ENCODE peak calls at places on chromosomes 4 and X, in nine cellular contexts. M, R, O, I, Z, Q, X, Y and F are unnamed samples.

GRCh38 chrX:107736781-107737531 is 38.6 kb downstream of the TSC22D3 start:
- DNase-seq in M (no peak), R (no peak), O (no peak), I (no peak), Z (no peak), Q (no peak), X (no peak), Y (no peak), F (no peak)

GRCh38 chr4:152064753-152065152 is 303.9 kb upstream of the GATB start:
- DNase-seq in M (no peak), R (no peak), O (no peak), I (no peak), Z (no peak), Q (no peak), X (no peak), Y (no peak), F (no peak)

GRCh38 chrX:129678176-129678880 is 23.6 kb upstream of the APLN start:
- DNase-seq in M (no peak), R (peak), O (peak), I (peak), Z (peak), Q (no peak), X (no peak), Y (peak), F (peak)

GRCh38 chrX:154355776-154356140 is 18.7 kb downstream of the FLNA start:
- DNase-seq in M (no peak), R (no peak), O (no peak), I (no peak), Z (no peak), Q (no peak), X (no peak), Y (peak), F (no peak)

GRCh38 chr4:119589165-119589564 is 39.4 kb downstream of the PDE5A start:
- DNase-seq in M (no peak), R (no peak), O (no peak), I (no peak), Z (no peak), Q (no peak), X (no peak), Y (no peak), F (no peak)

GRCh38 chr4:89712141-89712540 is 124.8 kb downstream of the SNCA start:
- DNase-seq in M (no peak), R (no peak), O (no peak), I (no peak), Z (peak), Q (no peak), X (no peak), Y (no peak), F (no peak)

GRCh38 chrX:30504309-30504708 is 73.3 kb downstream of the TASL start:
- DNase-seq in M (no peak), R (peak), O (no peak), I (no peak), Z (peak), Q (no peak), X (no peak), Y (no peak), F (peak)

GRCh38 chrX:110791206-110791605 is 4.4 kb downstream of the CHRDL1 start:
- DNase-seq in M (no peak), R (no peak), O (no peak), I (no peak), Z (no peak), Q (no peak), X (no peak), Y (no peak), F (no peak)